ENCODE peak calls at places on chromosomes 12 and 14, in six cellular contexts. One of them, this sample, is unnamed.
A peak's percentile ranks its signal among the peaks of the same experiment; 100 is the strongest.

GRCh38 chr12:101719566-101719965 is 19.7 kb downstream of the SYCP3 start:
- DNase-seq in activated T-cell treated with anti-CD3 and anti-CD28 coated beads, Interleukin-2, amount 50 U/mL, for 1 hour: no peak
- DNase-seq in left ventricle myocardium inferior: no peak
- DNase-seq in endothelial cell: no peak
- DNase-seq in activated CD8-positive, alpha-beta memory T cell treated with anti-CD3 and anti-CD28 coated beads for 48 hours: no peak
- DNase-seq in adipocyte: peak; percentile 41
- DNase-seq in this sample: no peak

GRCh38 chr12:116540617-116541152 is 18.5 kb upstream of the MAP1LC3B2 start:
- DNase-seq in activated T-cell treated with anti-CD3 and anti-CD28 coated beads, Interleukin-2, amount 50 U/mL, for 1 hour: no peak
- DNase-seq in left ventricle myocardium inferior: no peak
- DNase-seq in endothelial cell: no peak
- DNase-seq in activated CD8-positive, alpha-beta memory T cell treated with anti-CD3 and anti-CD28 coated beads for 48 hours: no peak
- DNase-seq in adipocyte: no peak
- DNase-seq in this sample: no peak

GRCh38 chr12:117125275-117125613 is 26.0 kb upstream of the TESC start:
- DNase-seq in activated T-cell treated with anti-CD3 and anti-CD28 coated beads, Interleukin-2, amount 50 U/mL, for 1 hour: no peak
- DNase-seq in left ventricle myocardium inferior: no peak
- DNase-seq in endothelial cell: no peak
- DNase-seq in activated CD8-positive, alpha-beta memory T cell treated with anti-CD3 and anti-CD28 coated beads for 48 hours: no peak
- DNase-seq in adipocyte: peak; percentile 48
- DNase-seq in this sample: no peak

GRCh38 chr14:51092965-51093364 is 1.9 kb downstream of the TRIM9 start:
- DNase-seq in activated T-cell treated with anti-CD3 and anti-CD28 coated beads, Interleukin-2, amount 50 U/mL, for 1 hour: no peak
- DNase-seq in left ventricle myocardium inferior: no peak
- DNase-seq in endothelial cell: no peak
- DNase-seq in activated CD8-positive, alpha-beta memory T cell treated with anti-CD3 and anti-CD28 coated beads for 48 hours: no peak
- DNase-seq in adipocyte: no peak
- DNase-seq in this sample: no peak

GRCh38 chr12:64528616-64529015 is 76.7 kb downstream of the TBK1 start:
- DNase-seq in activated T-cell treated with anti-CD3 and anti-CD28 coated beads, Interleukin-2, amount 50 U/mL, for 1 hour: no peak
- DNase-seq in left ventricle myocardium inferior: no peak
- DNase-seq in endothelial cell: no peak
- DNase-seq in activated CD8-positive, alpha-beta memory T cell treated with anti-CD3 and anti-CD28 coated beads for 48 hours: no peak
- DNase-seq in adipocyte: no peak
- DNase-seq in this sample: no peak

GRCh38 chr12:113855998-113856397 is 110.1 kb downstream of the RBM19 start:
- DNase-seq in activated T-cell treated with anti-CD3 and anti-CD28 coated beads, Interleukin-2, amount 50 U/mL, for 1 hour: no peak
- DNase-seq in left ventricle myocardium inferior: peak; percentile 53
- DNase-seq in endothelial cell: no peak
- DNase-seq in activated CD8-positive, alpha-beta memory T cell treated with anti-CD3 and anti-CD28 coated beads for 48 hours: no peak
- DNase-seq in adipocyte: no peak
- DNase-seq in this sample: no peak

GRCh38 chr12:91920276-91920675 is 225.4 kb downstream of the BTG1 start:
- DNase-seq in activated T-cell treated with anti-CD3 and anti-CD28 coated beads, Interleukin-2, amount 50 U/mL, for 1 hour: no peak
- DNase-seq in left ventricle myocardium inferior: no peak
- DNase-seq in endothelial cell: no peak
- DNase-seq in activated CD8-positive, alpha-beta memory T cell treated with anti-CD3 and anti-CD28 coated beads for 48 hours: no peak
- DNase-seq in adipocyte: peak; percentile 55
- DNase-seq in this sample: no peak

GRCh38 chr12:119178544-119179334 is at the start of gene HSPB8:
- DNase-seq in activated T-cell treated with anti-CD3 and anti-CD28 coated beads, Interleukin-2, amount 50 U/mL, for 1 hour: no peak
- DNase-seq in left ventricle myocardium inferior: peak; percentile 94
- DNase-seq in endothelial cell: peak; percentile 38
- DNase-seq in activated CD8-positive, alpha-beta memory T cell treated with anti-CD3 and anti-CD28 coated beads for 48 hours: no peak
- DNase-seq in adipocyte: peak; percentile 0
- DNase-seq in this sample: peak; percentile 57

GRCh38 chr12:79897617-79898016 is 37.3 kb downstream of the PPP1R12A start:
- DNase-seq in activated T-cell treated with anti-CD3 and anti-CD28 coated beads, Interleukin-2, amount 50 U/mL, for 1 hour: no peak
- DNase-seq in left ventricle myocardium inferior: no peak
- DNase-seq in endothelial cell: no peak
- DNase-seq in activated CD8-positive, alpha-beta memory T cell treated with anti-CD3 and anti-CD28 coated beads for 48 hours: no peak
- DNase-seq in adipocyte: peak; percentile 61
- DNase-seq in this sample: no peak

GRCh38 chr14:75340921-75341320 is 62.3 kb downstream of the FOS start:
- DNase-seq in activated T-cell treated with anti-CD3 and anti-CD28 coated beads, Interleukin-2, amount 50 U/mL, for 1 hour: no peak
- DNase-seq in left ventricle myocardium inferior: peak; percentile 92
- DNase-seq in endothelial cell: no peak
- DNase-seq in activated CD8-positive, alpha-beta memory T cell treated with anti-CD3 and anti-CD28 coated beads for 48 hours: no peak
- DNase-seq in adipocyte: no peak
- DNase-seq in this sample: no peak

GRCh38 chr14:60188115-60188514 is 22.9 kb upstream of the DHRS7 start:
- DNase-seq in activated T-cell treated with anti-CD3 and anti-CD28 coated beads, Interleukin-2, amount 50 U/mL, for 1 hour: no peak
- DNase-seq in left ventricle myocardium inferior: no peak
- DNase-seq in endothelial cell: no peak
- DNase-seq in activated CD8-positive, alpha-beta memory T cell treated with anti-CD3 and anti-CD28 coated beads for 48 hours: no peak
- DNase-seq in adipocyte: no peak
- DNase-seq in this sample: no peak

GRCh38 chr12:124545508-124546418 is 21.6 kb downstream of the NCOR2 start:
- DNase-seq in activated T-cell treated with anti-CD3 and anti-CD28 coated beads, Interleukin-2, amount 50 U/mL, for 1 hour: peak; percentile 35
- DNase-seq in left ventricle myocardium inferior: no peak
- DNase-seq in endothelial cell: no peak
- DNase-seq in activated CD8-positive, alpha-beta memory T cell treated with anti-CD3 and anti-CD28 coated beads for 48 hours: peak; percentile 41
- DNase-seq in adipocyte: no peak
- DNase-seq in this sample: no peak

GRCh38 chr12:105561981-105562726 is 231.7 kb downstream of the C12orf75 start:
- DNase-seq in activated T-cell treated with anti-CD3 and anti-CD28 coated beads, Interleukin-2, amount 50 U/mL, for 1 hour: no peak
- DNase-seq in left ventricle myocardium inferior: peak; percentile 30
- DNase-seq in endothelial cell: no peak
- DNase-seq in activated CD8-positive, alpha-beta memory T cell treated with anti-CD3 and anti-CD28 coated beads for 48 hours: no peak
- DNase-seq in adipocyte: peak; percentile 65
- DNase-seq in this sample: peak; percentile 18

GRCh38 chr12:12616512-12617275 is 5.0 kb downstream of the CREBL2 start:
- DNase-seq in activated T-cell treated with anti-CD3 and anti-CD28 coated beads, Interleukin-2, amount 50 U/mL, for 1 hour: no peak
- DNase-seq in left ventricle myocardium inferior: no peak
- DNase-seq in endothelial cell: no peak
- DNase-seq in activated CD8-positive, alpha-beta memory T cell treated with anti-CD3 and anti-CD28 coated beads for 48 hours: no peak
- DNase-seq in adipocyte: no peak
- DNase-seq in this sample: no peak

GRCh38 chr14:87745507-87746118 is 247.4 kb downstream of the GALC start:
- DNase-seq in activated T-cell treated with anti-CD3 and anti-CD28 coated beads, Interleukin-2, amount 50 U/mL, for 1 hour: no peak
- DNase-seq in left ventricle myocardium inferior: no peak
- DNase-seq in endothelial cell: peak; percentile 53
- DNase-seq in activated CD8-positive, alpha-beta memory T cell treated with anti-CD3 and anti-CD28 coated beads for 48 hours: no peak
- DNase-seq in adipocyte: peak; percentile 11
- DNase-seq in this sample: no peak

GRCh38 chr12:96457191-96457930 is 32.0 kb upstream of the CFAP54 start:
- DNase-seq in activated T-cell treated with anti-CD3 and anti-CD28 coated beads, Interleukin-2, amount 50 U/mL, for 1 hour: no peak
- DNase-seq in left ventricle myocardium inferior: no peak
- DNase-seq in endothelial cell: no peak
- DNase-seq in activated CD8-positive, alpha-beta memory T cell treated with anti-CD3 and anti-CD28 coated beads for 48 hours: no peak
- DNase-seq in adipocyte: no peak
- DNase-seq in this sample: no peak

GRCh38 chr12:120207227-120207626 is 6.3 kb upstream of the RPLP0 start:
- DNase-seq in activated T-cell treated with anti-CD3 and anti-CD28 coated beads, Interleukin-2, amount 50 U/mL, for 1 hour: no peak
- DNase-seq in left ventricle myocardium inferior: no peak
- DNase-seq in endothelial cell: no peak
- DNase-seq in activated CD8-positive, alpha-beta memory T cell treated with anti-CD3 and anti-CD28 coated beads for 48 hours: no peak
- DNase-seq in adipocyte: no peak
- DNase-seq in this sample: no peak

GRCh38 chr14:101074124-101075024 is 170.9 kb upstream of the RTL1 start:
- DNase-seq in activated T-cell treated with anti-CD3 and anti-CD28 coated beads, Interleukin-2, amount 50 U/mL, for 1 hour: no peak
- DNase-seq in left ventricle myocardium inferior: no peak
- DNase-seq in endothelial cell: no peak
- DNase-seq in activated CD8-positive, alpha-beta memory T cell treated with anti-CD3 and anti-CD28 coated beads for 48 hours: no peak
- DNase-seq in adipocyte: no peak
- DNase-seq in this sample: no peak

GRCh38 chr14:100726467-100726811 is 253 bp upstream of the DLK1 start:
- DNase-seq in activated T-cell treated with anti-CD3 and anti-CD28 coated beads, Interleukin-2, amount 50 U/mL, for 1 hour: no peak
- DNase-seq in left ventricle myocardium inferior: no peak
- DNase-seq in endothelial cell: no peak
- DNase-seq in activated CD8-positive, alpha-beta memory T cell treated with anti-CD3 and anti-CD28 coated beads for 48 hours: no peak
- DNase-seq in adipocyte: no peak
- DNase-seq in this sample: no peak

GRCh38 chr14:31229638-31230229 is 22.1 kb upstream of the HECTD1 start:
- DNase-seq in activated T-cell treated with anti-CD3 and anti-CD28 coated beads, Interleukin-2, amount 50 U/mL, for 1 hour: no peak
- DNase-seq in left ventricle myocardium inferior: peak; percentile 41
- DNase-seq in endothelial cell: no peak
- DNase-seq in activated CD8-positive, alpha-beta memory T cell treated with anti-CD3 and anti-CD28 coated beads for 48 hours: no peak
- DNase-seq in adipocyte: peak; percentile 97
- DNase-seq in this sample: peak; percentile 57

GRCh38 chr14:81303258-81303935 is 82.6 kb upstream of the GTF2A1 start:
- DNase-seq in activated T-cell treated with anti-CD3 and anti-CD28 coated beads, Interleukin-2, amount 50 U/mL, for 1 hour: no peak
- DNase-seq in left ventricle myocardium inferior: no peak
- DNase-seq in endothelial cell: no peak
- DNase-seq in activated CD8-positive, alpha-beta memory T cell treated with anti-CD3 and anti-CD28 coated beads for 48 hours: no peak
- DNase-seq in adipocyte: no peak
- DNase-seq in this sample: no peak

GRCh38 chr12:60421741-60422140 is 825.9 kb downstream of the SLC16A7 start:
- DNase-seq in activated T-cell treated with anti-CD3 and anti-CD28 coated beads, Interleukin-2, amount 50 U/mL, for 1 hour: no peak
- DNase-seq in left ventricle myocardium inferior: no peak
- DNase-seq in endothelial cell: no peak
- DNase-seq in activated CD8-positive, alpha-beta memory T cell treated with anti-CD3 and anti-CD28 coated beads for 48 hours: no peak
- DNase-seq in adipocyte: peak; percentile 15
- DNase-seq in this sample: no peak

GRCh38 chr14:74616507-74616906 is 4.5 kb upstream of the LTBP2 start:
- DNase-seq in activated T-cell treated with anti-CD3 and anti-CD28 coated beads, Interleukin-2, amount 50 U/mL, for 1 hour: no peak
- DNase-seq in left ventricle myocardium inferior: no peak
- DNase-seq in endothelial cell: no peak
- DNase-seq in activated CD8-positive, alpha-beta memory T cell treated with anti-CD3 and anti-CD28 coated beads for 48 hours: no peak
- DNase-seq in adipocyte: peak; percentile 77
- DNase-seq in this sample: no peak

GRCh38 chr14:51053157-51053556 is 41.7 kb downstream of the TRIM9 start:
- DNase-seq in activated T-cell treated with anti-CD3 and anti-CD28 coated beads, Interleukin-2, amount 50 U/mL, for 1 hour: no peak
- DNase-seq in left ventricle myocardium inferior: no peak
- DNase-seq in endothelial cell: no peak
- DNase-seq in activated CD8-positive, alpha-beta memory T cell treated with anti-CD3 and anti-CD28 coated beads for 48 hours: no peak
- DNase-seq in adipocyte: no peak
- DNase-seq in this sample: no peak

GRCh38 chr14:105894978-105895881 is 368.8 kb downstream of the TMEM121 start:
- DNase-seq in activated T-cell treated with anti-CD3 and anti-CD28 coated beads, Interleukin-2, amount 50 U/mL, for 1 hour: no peak
- DNase-seq in left ventricle myocardium inferior: peak; percentile 11
- DNase-seq in endothelial cell: no peak
- DNase-seq in activated CD8-positive, alpha-beta memory T cell treated with anti-CD3 and anti-CD28 coated beads for 48 hours: no peak
- DNase-seq in adipocyte: no peak
- DNase-seq in this sample: no peak

GRCh38 chr12:81758421-81759214 is 532 bp downstream of the PPFIA2 start:
- DNase-seq in activated T-cell treated with anti-CD3 and anti-CD28 coated beads, Interleukin-2, amount 50 U/mL, for 1 hour: no peak
- DNase-seq in left ventricle myocardium inferior: peak; percentile 19
- DNase-seq in endothelial cell: peak; percentile 28
- DNase-seq in activated CD8-positive, alpha-beta memory T cell treated with anti-CD3 and anti-CD28 coated beads for 48 hours: no peak
- DNase-seq in adipocyte: peak; percentile 58
- DNase-seq in this sample: peak; percentile 21

GRCh38 chr14:50410921-50411320 is 14.2 kb upstream of the CDKL1 start:
- DNase-seq in activated T-cell treated with anti-CD3 and anti-CD28 coated beads, Interleukin-2, amount 50 U/mL, for 1 hour: no peak
- DNase-seq in left ventricle myocardium inferior: no peak
- DNase-seq in endothelial cell: no peak
- DNase-seq in activated CD8-positive, alpha-beta memory T cell treated with anti-CD3 and anti-CD28 coated beads for 48 hours: no peak
- DNase-seq in adipocyte: peak; percentile 76
- DNase-seq in this sample: no peak

GRCh38 chr14:91413547-91414474 is 3.8 kb downstream of the CCDC88C start:
- DNase-seq in activated T-cell treated with anti-CD3 and anti-CD28 coated beads, Interleukin-2, amount 50 U/mL, for 1 hour: no peak
- DNase-seq in left ventricle myocardium inferior: no peak
- DNase-seq in endothelial cell: no peak
- DNase-seq in activated CD8-positive, alpha-beta memory T cell treated with anti-CD3 and anti-CD28 coated beads for 48 hours: no peak
- DNase-seq in adipocyte: no peak
- DNase-seq in this sample: no peak

GRCh38 chr14:70000601-70001000 is 121.4 kb downstream of the SMOC1 start:
- DNase-seq in activated T-cell treated with anti-CD3 and anti-CD28 coated beads, Interleukin-2, amount 50 U/mL, for 1 hour: no peak
- DNase-seq in left ventricle myocardium inferior: no peak
- DNase-seq in endothelial cell: no peak
- DNase-seq in activated CD8-positive, alpha-beta memory T cell treated with anti-CD3 and anti-CD28 coated beads for 48 hours: no peak
- DNase-seq in adipocyte: no peak
- DNase-seq in this sample: no peak

GRCh38 chr12:30067156-30067555 is 283.4 kb upstream of the TMTC1 start:
- DNase-seq in activated T-cell treated with anti-CD3 and anti-CD28 coated beads, Interleukin-2, amount 50 U/mL, for 1 hour: no peak
- DNase-seq in left ventricle myocardium inferior: no peak
- DNase-seq in endothelial cell: no peak
- DNase-seq in activated CD8-positive, alpha-beta memory T cell treated with anti-CD3 and anti-CD28 coated beads for 48 hours: no peak
- DNase-seq in adipocyte: peak; percentile 32
- DNase-seq in this sample: no peak

GRCh38 chr14:26597136-26598080 is at the start of gene NOVA1:
- DNase-seq in activated T-cell treated with anti-CD3 and anti-CD28 coated beads, Interleukin-2, amount 50 U/mL, for 1 hour: no peak
- DNase-seq in left ventricle myocardium inferior: peak; percentile 21
- DNase-seq in endothelial cell: peak; percentile 35
- DNase-seq in activated CD8-positive, alpha-beta memory T cell treated with anti-CD3 and anti-CD28 coated beads for 48 hours: no peak
- DNase-seq in adipocyte: peak; percentile 52
- DNase-seq in this sample: no peak

GRCh38 chr12:52442600-52443061 is 8.5 kb upstream of the KRT75 start:
- DNase-seq in activated T-cell treated with anti-CD3 and anti-CD28 coated beads, Interleukin-2, amount 50 U/mL, for 1 hour: no peak
- DNase-seq in left ventricle myocardium inferior: no peak
- DNase-seq in endothelial cell: no peak
- DNase-seq in activated CD8-positive, alpha-beta memory T cell treated with anti-CD3 and anti-CD28 coated beads for 48 hours: no peak
- DNase-seq in adipocyte: peak; percentile 16
- DNase-seq in this sample: no peak